ENCODE peak calls at places on chromosomes 5 and 9, in five cellular contexts. M is AG09319, L is upper lobe of right lung, A is spleen, N is GM06990. H is an unnamed sample.
A peak's percentile ranks its signal among the peaks of the same experiment; 100 is the strongest.

GRCh38 chr5:172849636-172850453 is 15.8 kb downstream of the ERGIC1 start:
- DNase-seq in M (no peak), L (no peak), A (peak; percentile 83), N (peak; percentile 75), H (no peak)

GRCh38 chr9:128118971-128119665 is 8.4 kb downstream of the PTGES2 start:
- DNase-seq in M (no peak), L (no peak), A (peak; percentile 68), N (no peak), H (no peak)

GRCh38 chr5:161546463-161547301 is at the start of gene GABRB2:
- DNase-seq in M (no peak), L (peak; percentile 78), A (no peak), N (peak; percentile 26), H (peak; percentile 27)

GRCh38 chr9:91182429-91182828 is 179.3 kb downstream of the AUH start:
- DNase-seq in M (no peak), L (no peak), A (no peak), N (no peak), H (no peak)

GRCh38 chr5:135306557-135306956 is 92.5 kb downstream of the MACROH2A1 start:
- DNase-seq in M (no peak), L (no peak), A (no peak), N (no peak), H (no peak)

GRCh38 chr5:139734517-139734916 is 61.1 kb upstream of the PSD2 start:
- DNase-seq in M (no peak), L (no peak), A (no peak), N (no peak), H (no peak)

GRCh38 chr5:72848474-72849428 is 32.3 kb downstream of the TNPO1 start:
- DNase-seq in M (no peak), L (peak; percentile 83), A (peak; percentile 91), N (peak; percentile 72), H (no peak)

GRCh38 chr9:69131682-69132081 is 42.4 kb upstream of the TJP2 start:
- DNase-seq in M (peak; percentile 41), L (no peak), A (no peak), N (no peak), H (no peak)

GRCh38 chr5:135578685-135579341 is at the start of gene CXCL14:
- DNase-seq in M (peak; percentile 23), L (peak; percentile 71), A (peak; percentile 69), N (no peak), H (no peak)

GRCh38 chr5:126403871-126404270 is 19.3 kb upstream of the GRAMD2B start:
- DNase-seq in M (no peak), L (no peak), A (no peak), N (no peak), H (no peak)

GRCh38 chr5:52989781-52990530 is 804 bp downstream of the ITGA2 start:
- DNase-seq in M (no peak), L (peak; percentile 71), A (peak; percentile 78), N (peak; percentile 19), H (no peak)

GRCh38 chr5:141677415-141677814 is 4.6 kb downstream of the ARAP3 start:
- DNase-seq in M (no peak), L (no peak), A (no peak), N (no peak), H (no peak)

GRCh38 chr9:70569070-70569772 is 154.8 kb upstream of the KLF9 start:
- DNase-seq in M (peak; percentile 69), L (no peak), A (no peak), N (no peak), H (no peak)

GRCh38 chr9:14746655-14747054 is 24.1 kb upstream of the CER1 start:
- DNase-seq in M (no peak), L (no peak), A (no peak), N (no peak), H (no peak)

GRCh38 chr5:40829748-40830305 is 5.2 kb downstream of the RPL37 start:
- DNase-seq in M (no peak), L (no peak), A (no peak), N (no peak), H (no peak)

GRCh38 chr5:174180639-174181038 is 135.1 kb downstream of the NSG2 start:
- DNase-seq in M (no peak), L (no peak), A (no peak), N (no peak), H (no peak)

GRCh38 chr9:93952119-93952783 is 2.9 kb downstream of the BARX1 start:
- DNase-seq in M (no peak), L (no peak), A (no peak), N (no peak), H (no peak)

GRCh38 chr5:143108498-143109128 is 294.9 kb downstream of the NR3C1 start:
- DNase-seq in M (no peak), L (no peak), A (no peak), N (no peak), H (no peak)

GRCh38 chr5:143113461-143113860 is 290.0 kb downstream of the NR3C1 start:
- DNase-seq in M (no peak), L (no peak), A (no peak), N (no peak), H (no peak)

GRCh38 chr9:119951090-119951489 is 581.9 kb upstream of the BRINP1 start:
- DNase-seq in M (peak; percentile 93), L (no peak), A (no peak), N (no peak), H (no peak)

GRCh38 chr5:132251220-132251725 is 6.2 kb upstream of the PDLIM4 start:
- DNase-seq in M (no peak), L (peak; percentile 57), A (peak; percentile 47), N (no peak), H (no peak)

GRCh38 chr9:13586726-13587392 is 307.4 kb upstream of the MPDZ start:
- DNase-seq in M (no peak), L (no peak), A (no peak), N (no peak), H (no peak)

GRCh38 chr5:150377964-150378694 is 20.6 kb downstream of the TCOF1 start:
- DNase-seq in M (peak; percentile 84), L (no peak), A (no peak), N (no peak), H (no peak)

GRCh38 chr9:23821400-23822181 is 4.4 kb downstream of the ELAVL2 start:
- DNase-seq in M (no peak), L (peak; percentile 66), A (no peak), N (no peak), H (no peak)

GRCh38 chr5:104628906-104629305 is 1066.3 kb upstream of the NUDT12 start:
- DNase-seq in M (no peak), L (no peak), A (no peak), N (no peak), H (no peak)

GRCh38 chr5:179302499-179303185 is 42.6 kb downstream of the ADAMTS2 start:
- DNase-seq in M (no peak), L (peak; percentile 56), A (peak; percentile 70), N (no peak), H (no peak)

GRCh38 chr5:175124821-175125220 is 319.2 kb downstream of the DRD1 start:
- DNase-seq in M (no peak), L (no peak), A (no peak), N (no peak), H (no peak)

GRCh38 chr9:108812388-108812787 is 43.4 kb downstream of the ACTL7B start:
- DNase-seq in M (no peak), L (no peak), A (no peak), N (no peak), H (no peak)

GRCh38 chr5:61082516-61083280 is 79.6 kb downstream of the SMIM15 start:
- DNase-seq in M (no peak), L (no peak), A (no peak), N (no peak), H (no peak)

GRCh38 chr9:33236571-33236970 is 3.4 kb upstream of the SPINK4 start:
- DNase-seq in M (no peak), L (no peak), A (no peak), N (no peak), H (no peak)

GRCh38 chr5:53321073-53321472 is 159.4 kb upstream of the FST start:
- DNase-seq in M (no peak), L (no peak), A (no peak), N (no peak), H (no peak)

DNA sequence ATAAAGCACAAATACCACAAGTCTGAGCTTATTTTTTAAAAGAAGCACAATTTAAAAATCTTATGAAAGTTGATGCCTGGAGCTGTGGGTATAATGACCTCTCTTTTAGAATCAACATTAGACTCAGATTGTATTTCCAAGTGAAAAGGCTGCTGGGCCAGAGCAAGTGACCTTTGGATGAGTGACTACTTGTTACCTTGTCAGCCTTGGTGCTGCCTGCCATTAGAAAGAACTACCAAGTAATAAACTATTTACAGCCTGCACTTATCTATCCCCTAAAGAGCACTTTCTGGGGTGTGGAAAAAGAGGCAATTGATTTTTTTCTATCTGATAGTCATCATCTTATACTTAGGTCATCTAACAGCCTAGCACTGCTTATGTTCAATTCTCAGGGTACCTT is 134.9 kb upstream of the FBXL17 start:
- DNase-seq in M (no peak), L (no peak), A (no peak), N (no peak), H (no peak)
- TF ChIP-seq CTCF in M (no peak), L (no peak), A (no peak), N (no peak), H (no peak)

DNA sequence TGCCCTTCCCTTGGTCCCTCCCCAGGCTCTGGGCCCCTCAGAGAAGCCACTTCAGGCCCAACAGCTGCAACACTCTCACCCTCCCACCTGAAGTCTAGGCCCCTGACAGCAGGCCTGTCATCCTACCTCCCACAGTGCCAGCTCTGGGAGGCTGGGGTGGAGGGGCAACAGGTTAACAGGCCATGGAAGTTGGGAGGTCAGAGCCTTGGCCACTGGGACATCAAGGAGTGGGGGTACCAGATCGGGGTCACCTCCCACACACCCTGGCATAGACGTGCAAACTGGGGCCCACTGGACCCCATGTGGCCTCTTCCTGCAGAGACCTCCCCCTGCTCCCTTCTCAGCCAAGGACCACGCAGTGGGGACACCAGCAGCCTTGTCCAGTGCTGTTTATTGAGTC is 2.8 kb downstream of the SSNA1 start:
- DNase-seq in M (no peak), L (no peak), A (no peak), N (no peak), H (no peak)
- TF ChIP-seq CTCF in M (no peak), L (no peak), A (no peak), N (no peak), H (no peak)

DNA sequence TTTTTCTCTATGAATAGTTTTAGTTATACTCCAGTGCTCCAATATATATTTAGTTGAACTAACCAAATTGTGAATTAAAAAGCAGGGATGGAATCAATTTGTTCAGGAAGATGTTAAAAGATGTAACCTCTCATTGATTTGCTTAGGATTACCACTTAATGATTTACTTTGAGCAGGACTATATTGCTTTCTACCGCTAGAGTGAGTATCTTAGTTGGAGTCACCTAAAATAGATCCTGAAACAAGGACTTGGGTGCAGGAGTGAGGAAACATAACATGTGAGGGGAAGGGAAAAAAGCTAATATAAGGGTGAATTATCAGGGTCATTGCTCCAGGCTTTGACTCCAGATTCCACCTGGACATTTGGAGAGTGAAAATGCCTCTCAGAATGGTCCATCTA is 2277.4 kb upstream of the C9orf72 start:
- DNase-seq in M (no peak), L (no peak), A (no peak), N (no peak), H (no peak)
- TF ChIP-seq CTCF in M (no peak), L (no peak), A (no peak), N (no peak), H (no peak)

GRCh38 chr9:134059661-134060395 is 8.0 kb downstream of the BRD3 start:
- DNase-seq in M (no peak), L (peak; percentile 69), A (peak; percentile 87), N (peak; percentile 53), H (no peak)
- TF ChIP-seq CTCF in M (no peak), L (no peak), A (no peak), N (peak; percentile 3), H (no peak)